ENCODE peak calls at places on chromosomes 16 and 17, in eight cellular contexts. One of them, this sample, is unnamed.

GRCh38 chr17:28306954-28307401 is 12.0 kb upstream of the TMEM97 start:
- DNase-seq in fibroblast of lung: no peak
- DNase-seq in heart right ventricle: no peak
- DNase-seq in mammary epithelial cell: no peak
- DNase-seq in IMR-90: no peak
- DNase-seq in lower lobe of right lung: no peak
- DNase-seq in prostate gland: no peak
- DNase-seq in body of pancreas: no peak
- DNase-seq in this sample: no peak

GRCh38 chr17:74042241-74042640 is 161.2 kb upstream of the RPL38 start:
- DNase-seq in fibroblast of lung: no peak
- DNase-seq in lower lobe of right lung: no peak
- DNase-seq in prostate gland: no peak
- DNase-seq in IMR-90: no peak
- DNase-seq in heart right ventricle: no peak
- DNase-seq in mammary epithelial cell: no peak
- DNase-seq in body of pancreas: no peak
- DNase-seq in this sample: no peak

GRCh38 chr17:34420254-34420766 is 57.3 kb upstream of the CCL1 start:
- DNase-seq in heart right ventricle: peak; percentile 51
- DNase-seq in prostate gland: peak; percentile 57
- DNase-seq in mammary epithelial cell: peak; percentile 26
- DNase-seq in body of pancreas: peak; percentile 67
- DNase-seq in fibroblast of lung: peak; percentile 27
- DNase-seq in IMR-90: peak; percentile 46
- DNase-seq in lower lobe of right lung: peak; percentile 54
- DNase-seq in this sample: no peak

GRCh38 chr17:59558953-59559352 is 6.5 kb upstream of the DHX40 start:
- DNase-seq in lower lobe of right lung: no peak
- DNase-seq in mammary epithelial cell: no peak
- DNase-seq in fibroblast of lung: peak; percentile 3
- DNase-seq in heart right ventricle: no peak
- DNase-seq in prostate gland: no peak
- DNase-seq in body of pancreas: no peak
- DNase-seq in IMR-90: peak; percentile 7
- DNase-seq in this sample: no peak

GRCh38 chr17:48310748-48311213 is 119.2 kb downstream of the SKAP1 start:
- DNase-seq in fibroblast of lung: no peak
- DNase-seq in body of pancreas: no peak
- DNase-seq in prostate gland: no peak
- DNase-seq in heart right ventricle: no peak
- DNase-seq in IMR-90: no peak
- DNase-seq in mammary epithelial cell: no peak
- DNase-seq in lower lobe of right lung: no peak
- DNase-seq in this sample: no peak

GRCh38 chr16:84785843-84786538 is 33.8 kb upstream of the CRISPLD2 start:
- DNase-seq in mammary epithelial cell: no peak
- DNase-seq in IMR-90: peak; percentile 70
- DNase-seq in body of pancreas: peak; percentile 81
- DNase-seq in lower lobe of right lung: no peak
- DNase-seq in fibroblast of lung: peak; percentile 72
- DNase-seq in prostate gland: no peak
- DNase-seq in heart right ventricle: peak; percentile 40
- DNase-seq in this sample: no peak

GRCh38 chr16:11727945-11728543 is 14.6 kb downstream of the TXNDC11 start:
- DNase-seq in fibroblast of lung: no peak
- DNase-seq in IMR-90: no peak
- DNase-seq in lower lobe of right lung: no peak
- DNase-seq in mammary epithelial cell: no peak
- DNase-seq in prostate gland: no peak
- DNase-seq in heart right ventricle: no peak
- DNase-seq in body of pancreas: no peak
- DNase-seq in this sample: no peak

GRCh38 chr16:12531937-12532336 is 271.8 kb downstream of the CPPED1 start:
- DNase-seq in mammary epithelial cell: no peak
- DNase-seq in IMR-90: peak; percentile 51
- DNase-seq in body of pancreas: no peak
- DNase-seq in heart right ventricle: no peak
- DNase-seq in fibroblast of lung: no peak
- DNase-seq in prostate gland: no peak
- DNase-seq in lower lobe of right lung: no peak
- DNase-seq in this sample: no peak

GRCh38 chr17:80644588-80644987 is 100.0 kb downstream of the RPTOR start:
- DNase-seq in IMR-90: peak; percentile 50
- DNase-seq in prostate gland: no peak
- DNase-seq in fibroblast of lung: peak; percentile 40
- DNase-seq in mammary epithelial cell: no peak
- DNase-seq in lower lobe of right lung: no peak
- DNase-seq in body of pancreas: no peak
- DNase-seq in heart right ventricle: no peak
- DNase-seq in this sample: no peak

GRCh38 chr16:49889725-49890397 is 33.9 kb upstream of the ZNF423 start:
- DNase-seq in heart right ventricle: no peak
- DNase-seq in IMR-90: no peak
- DNase-seq in lower lobe of right lung: no peak
- DNase-seq in mammary epithelial cell: peak; percentile 16
- DNase-seq in fibroblast of lung: no peak
- DNase-seq in body of pancreas: no peak
- DNase-seq in prostate gland: no peak
- DNase-seq in this sample: peak; percentile 1

GRCh38 chr17:50027639-50028206 is 28.2 kb upstream of the ITGA3 start:
- DNase-seq in heart right ventricle: peak; percentile 48
- DNase-seq in mammary epithelial cell: peak; percentile 99
- DNase-seq in prostate gland: no peak
- DNase-seq in lower lobe of right lung: peak; percentile 76
- DNase-seq in IMR-90: peak; percentile 96
- DNase-seq in body of pancreas: peak; percentile 65
- DNase-seq in fibroblast of lung: peak; percentile 96
- DNase-seq in this sample: peak; percentile 100
- H3K27ac ChIP-seq in heart right ventricle: no peak overlapping the region
- H3K27ac ChIP-seq in mammary epithelial cell: peak overlapping the region; percentile 94
- H3K27ac ChIP-seq in prostate gland: no peak overlapping the region
- H3K27ac ChIP-seq in lower lobe of right lung: peak overlapping the region; percentile 61
- H3K27ac ChIP-seq in IMR-90: peak overlapping the region; percentile 87
- H3K27ac ChIP-seq in body of pancreas: no peak overlapping the region
- H3K27ac ChIP-seq in fibroblast of lung: peak overlapping the region; percentile 86
- H3K27ac ChIP-seq in this sample: peak overlapping the region; percentile 80

GRCh38 chr17:45990836-45991235 is 8.2 kb upstream of the STH start:
- DNase-seq in heart right ventricle: no peak
- DNase-seq in IMR-90: no peak
- DNase-seq in lower lobe of right lung: no peak
- DNase-seq in body of pancreas: no peak
- DNase-seq in fibroblast of lung: no peak
- DNase-seq in mammary epithelial cell: no peak
- DNase-seq in prostate gland: no peak
- DNase-seq in this sample: no peak
- TF ChIP-seq CTCF in heart right ventricle: no peak
- TF ChIP-seq CTCF in IMR-90: no peak
- TF ChIP-seq CTCF in lower lobe of right lung: no peak
- TF ChIP-seq CTCF in body of pancreas: no peak
- TF ChIP-seq CTCF in fibroblast of lung: no peak
- TF ChIP-seq CTCF in mammary epithelial cell: no peak
- TF ChIP-seq CTCF in prostate gland: no peak
- TF ChIP-seq CTCF in this sample: no peak

GRCh38 chr17:57929392-57929791 is 25.8 kb downstream of the CUEDC1 start:
- DNase-seq in mammary epithelial cell: no peak
- DNase-seq in fibroblast of lung: no peak
- DNase-seq in body of pancreas: no peak
- DNase-seq in IMR-90: no peak
- DNase-seq in prostate gland: no peak
- DNase-seq in lower lobe of right lung: no peak
- DNase-seq in heart right ventricle: no peak
- DNase-seq in this sample: no peak
- H3K4me1 ChIP-seq in mammary epithelial cell: peaks cover 7% of the 10 kb centered on the region
- H3K4me1 ChIP-seq in fibroblast of lung: peaks cover 6% of the 10 kb centered on the region
- H3K4me1 ChIP-seq in body of pancreas: peaks cover 33% of the 10 kb centered on the region
- H3K4me1 ChIP-seq in IMR-90: peaks cover 20% of the 10 kb centered on the region
- H3K4me1 ChIP-seq in prostate gland: peaks cover 30% of the 10 kb centered on the region
- H3K4me1 ChIP-seq in lower lobe of right lung: peaks cover 49% of the 10 kb centered on the region
- H3K4me1 ChIP-seq in heart right ventricle: peaks cover 99% of the 10 kb centered on the region
- H3K4me1 ChIP-seq in this sample: no peaks in the 10 kb centered on the region

GRCh38 chr17:50612281-50612680 is 22.4 kb upstream of the ABCC3 start:
- DNase-seq in prostate gland: no peak
- DNase-seq in IMR-90: no peak
- DNase-seq in body of pancreas: no peak
- DNase-seq in mammary epithelial cell: no peak
- DNase-seq in fibroblast of lung: no peak
- DNase-seq in heart right ventricle: no peak
- DNase-seq in lower lobe of right lung: no peak
- DNase-seq in this sample: no peak
- H3K27ac ChIP-seq in prostate gland: no peak overlapping the region
- H3K27ac ChIP-seq in IMR-90: no peak overlapping the region
- H3K27ac ChIP-seq in body of pancreas: no peak overlapping the region
- H3K27ac ChIP-seq in mammary epithelial cell: no peak overlapping the region
- H3K27ac ChIP-seq in fibroblast of lung: no peak overlapping the region
- H3K27ac ChIP-seq in heart right ventricle: no peak overlapping the region
- H3K27ac ChIP-seq in lower lobe of right lung: no peak overlapping the region
- H3K27ac ChIP-seq in this sample: no peak overlapping the region

GRCh38 chr16:1426734-1427451 is 4.0 kb upstream of the PERCC1 start:
- DNase-seq in IMR-90: no peak
- DNase-seq in prostate gland: no peak
- DNase-seq in mammary epithelial cell: no peak
- DNase-seq in heart right ventricle: no peak
- DNase-seq in body of pancreas: no peak
- DNase-seq in fibroblast of lung: no peak
- DNase-seq in lower lobe of right lung: no peak
- DNase-seq in this sample: no peak

GRCh38 chr16:1429631-1430030 is 1.2 kb upstream of the PERCC1 start:
- DNase-seq in body of pancreas: no peak
- DNase-seq in IMR-90: no peak
- DNase-seq in fibroblast of lung: no peak
- DNase-seq in lower lobe of right lung: no peak
- DNase-seq in prostate gland: no peak
- DNase-seq in mammary epithelial cell: no peak
- DNase-seq in heart right ventricle: no peak
- DNase-seq in this sample: no peak

GRCh38 chr16:1427473-1428461 is 3.1 kb upstream of the PERCC1 start:
- DNase-seq in mammary epithelial cell: no peak
- DNase-seq in body of pancreas: no peak
- DNase-seq in prostate gland: no peak
- DNase-seq in IMR-90: no peak
- DNase-seq in lower lobe of right lung: no peak
- DNase-seq in fibroblast of lung: no peak
- DNase-seq in heart right ventricle: no peak
- DNase-seq in this sample: no peak

GRCh38 chr16:1429026-1429425 is 1.9 kb upstream of the PERCC1 start:
- DNase-seq in IMR-90: no peak
- DNase-seq in fibroblast of lung: no peak
- DNase-seq in mammary epithelial cell: no peak
- DNase-seq in lower lobe of right lung: no peak
- DNase-seq in body of pancreas: no peak
- DNase-seq in prostate gland: no peak
- DNase-seq in heart right ventricle: no peak
- DNase-seq in this sample: no peak

DNA sequence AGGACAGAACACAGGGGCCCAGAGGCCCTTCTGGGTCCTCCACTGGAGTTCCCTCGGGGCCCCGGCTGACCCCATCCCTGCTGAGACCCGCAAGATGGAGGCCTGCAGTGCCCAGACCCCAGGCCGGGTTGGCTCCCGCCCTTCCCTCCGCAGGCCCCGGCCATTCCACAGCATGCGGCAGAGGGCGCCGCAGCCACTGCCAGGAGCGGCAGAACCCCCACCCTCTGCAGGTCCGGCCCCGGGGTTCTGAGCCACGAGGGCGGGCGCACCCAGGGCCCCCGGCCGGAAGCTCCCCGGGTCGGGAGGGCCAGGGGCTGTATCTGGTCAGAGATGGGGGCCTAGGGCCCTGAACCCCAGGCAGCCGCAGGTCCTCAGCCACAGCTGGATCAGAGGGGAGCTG is 2.4 kb upstream of the PERCC1 start:
- DNase-seq in lower lobe of right lung: no peak
- DNase-seq in heart right ventricle: no peak
- DNase-seq in prostate gland: no peak
- DNase-seq in fibroblast of lung: peak; percentile 10
- DNase-seq in body of pancreas: no peak
- DNase-seq in IMR-90: no peak
- DNase-seq in mammary epithelial cell: no peak
- DNase-seq in this sample: no peak
- TF ChIP-seq CTCF in lower lobe of right lung: peak; percentile 47
- TF ChIP-seq CTCF in heart right ventricle: peak; percentile 69
- TF ChIP-seq CTCF in prostate gland: no peak
- TF ChIP-seq CTCF in fibroblast of lung: peak; percentile 10
- TF ChIP-seq CTCF in body of pancreas: no peak
- TF ChIP-seq CTCF in IMR-90: peak; percentile 30
- TF ChIP-seq CTCF in mammary epithelial cell: peak; percentile 52
- TF ChIP-seq CTCF in this sample: peak; percentile 77

DNA sequence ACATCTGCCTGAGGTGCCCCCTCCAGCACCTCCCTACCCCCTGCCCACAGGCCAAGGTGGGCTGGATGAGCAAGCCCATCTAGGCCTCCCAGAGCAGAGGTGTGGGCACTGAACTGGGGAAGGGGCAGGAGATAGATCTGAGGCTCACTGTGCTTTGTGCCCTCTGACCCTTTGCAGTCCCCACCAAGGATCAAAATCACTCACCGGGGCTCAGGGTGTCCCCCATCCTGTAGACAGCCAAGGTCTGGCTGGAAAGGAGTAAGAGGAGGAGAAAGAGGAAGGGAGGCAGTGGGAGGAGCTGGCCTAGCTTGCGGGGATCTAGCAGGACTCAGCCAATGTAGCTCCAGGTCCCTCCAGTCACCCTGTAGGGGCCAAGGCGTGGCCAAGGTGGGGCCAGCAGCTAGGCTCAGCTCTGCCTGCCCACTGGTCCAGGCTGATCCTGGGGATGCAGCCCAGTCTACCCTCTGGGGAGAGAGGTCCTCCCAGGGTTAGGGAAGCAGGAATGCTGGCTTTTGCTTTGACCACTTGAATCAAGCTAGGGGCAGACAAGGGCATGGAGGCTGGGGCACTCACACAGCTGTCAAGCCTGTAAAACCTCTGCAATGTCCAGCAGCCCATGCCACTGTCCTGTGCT is 1.8 kb downstream of the SLC12A4 start:
- DNase-seq in fibroblast of lung: peak; percentile 57
- DNase-seq in IMR-90: no peak
- DNase-seq in mammary epithelial cell: peak; percentile 67
- DNase-seq in lower lobe of right lung: no peak
- DNase-seq in prostate gland: no peak
- DNase-seq in body of pancreas: no peak
- DNase-seq in heart right ventricle: peak; percentile 37
- DNase-seq in this sample: no peak
- H3K4me1 ChIP-seq in fibroblast of lung: peaks cover 25% of the 10 kb centered on the region
- H3K4me1 ChIP-seq in IMR-90: peaks cover 37% of the 10 kb centered on the region
- H3K4me1 ChIP-seq in mammary epithelial cell: peaks cover 58% of the 10 kb centered on the region
- H3K4me1 ChIP-seq in lower lobe of right lung: peaks cover 65% of the 10 kb centered on the region
- H3K4me1 ChIP-seq in prostate gland: peaks cover 8% of the 10 kb centered on the region
- H3K4me1 ChIP-seq in body of pancreas: peaks cover 48% of the 10 kb centered on the region
- H3K4me1 ChIP-seq in heart right ventricle: peaks cover 68% of the 10 kb centered on the region
- H3K4me1 ChIP-seq in this sample: peaks cover 23% of the 10 kb centered on the region

DNA sequence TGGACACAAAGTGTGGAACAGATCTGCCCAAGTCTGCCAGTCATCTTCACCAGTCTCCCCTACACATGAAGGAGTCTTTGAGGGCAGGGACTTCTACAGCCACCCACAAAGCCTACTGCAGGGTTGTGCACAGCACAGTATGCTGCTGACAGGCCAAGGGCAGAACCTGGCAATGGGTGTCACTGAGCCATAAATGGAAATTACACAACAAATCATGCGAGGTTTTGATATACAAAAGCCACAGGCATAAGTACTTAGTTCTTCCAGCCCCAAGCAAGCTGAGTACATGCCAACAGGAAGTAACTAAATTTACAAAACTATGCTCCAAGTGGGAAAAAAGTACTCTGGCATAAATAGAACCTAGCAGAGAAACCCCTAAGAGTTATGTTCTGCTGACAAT is 7.8 kb upstream of the PSMC3IP start:
- DNase-seq in fibroblast of lung: no peak
- DNase-seq in body of pancreas: no peak
- DNase-seq in prostate gland: no peak
- DNase-seq in mammary epithelial cell: no peak
- DNase-seq in heart right ventricle: no peak
- DNase-seq in lower lobe of right lung: no peak
- DNase-seq in IMR-90: no peak
- DNase-seq in this sample: no peak
- H3K27ac ChIP-seq in fibroblast of lung: no peak overlapping the region
- H3K27ac ChIP-seq in body of pancreas: peak overlapping the region; percentile 30
- H3K27ac ChIP-seq in prostate gland: peak overlapping the region; percentile 67
- H3K27ac ChIP-seq in mammary epithelial cell: no peak overlapping the region
- H3K27ac ChIP-seq in heart right ventricle: no peak overlapping the region
- H3K27ac ChIP-seq in lower lobe of right lung: peak overlapping the region; percentile 46
- H3K27ac ChIP-seq in IMR-90: no peak overlapping the region
- H3K27ac ChIP-seq in this sample: no peak overlapping the region

This sample was measured in foreskin keratinocyte.